ENCODE peak calls at places on chromosomes 2 and 18, in eight cellular contexts. K is gastrocnemius medialis, I is body of pancreas, Q is tibial nerve, A is transverse colon, Y is endothelial cell of umbilical vein, H is Peyer's patch, Z is heart left ventricle. J is an unnamed sample.

GRCh38 chr2:153455856-153456255 is 22.7 kb downstream of the RPRM start:
- DNase-seq in K (no peak), I (no peak), Q (no peak), A (no peak), Y (no peak), H (no peak), Z (no peak), J (no peak)

GRCh38 chr2:157229572-157229971 is 27.9 kb upstream of the GALNT5 start:
- DNase-seq in K (no peak), I (no peak), Q (no peak), A (no peak), Y (no peak), H (no peak), Z (no peak), J (no peak)

GRCh38 chr18:49362431-49362830 is 98.0 kb downstream of the DYM start:
- DNase-seq in K (no peak), I (no peak), Q (no peak), A (no peak), Y (no peak), H (no peak), Z (no peak), J (no peak)

GRCh38 chr2:111226797-111227700 is 106.3 kb downstream of the BCL2L11 start:
- DNase-seq in K (no peak), I (no peak), Q (no peak), A (no peak), Y (no peak), H (no peak), Z (no peak), J (peak; percentile 21)

GRCh38 chr18:9516437-9517064 is 41.2 kb downstream of the RALBP1 start:
- DNase-seq in K (no peak), I (peak; percentile 23), Q (peak; percentile 38), A (no peak), Y (peak; percentile 65), H (no peak), Z (no peak), J (peak; percentile 53)

GRCh38 chr18:55124078-55124477 is 164.8 kb upstream of the CCDC68 start:
- DNase-seq in K (peak; percentile 12), I (no peak), Q (no peak), A (no peak), Y (no peak), H (no peak), Z (no peak), J (no peak)

GRCh38 chr2:115389024-115389423 is 946.6 kb downstream of the DPP10 start:
- DNase-seq in K (no peak), I (peak; percentile 69), Q (no peak), A (no peak), Y (no peak), H (no peak), Z (no peak), J (no peak)

GRCh38 chr2:18399601-18400000 is 160.9 kb downstream of the RDH14 start:
- DNase-seq in K (no peak), I (no peak), Q (no peak), A (no peak), Y (no peak), H (no peak), Z (no peak), J (no peak)

GRCh38 chr18:11147371-11147860 is 2.0 kb downstream of the PIEZO2 start:
- DNase-seq in K (no peak), I (no peak), Q (no peak), A (no peak), Y (no peak), H (no peak), Z (no peak), J (no peak)

GRCh38 chr2:54672587-54673456 is 50.6 kb upstream of the EML6 start:
- DNase-seq in K (no peak), I (no peak), Q (no peak), A (peak; percentile 28), Y (peak; percentile 21), H (no peak), Z (no peak), J (peak; percentile 25)

GRCh38 chr2:19048593-19049264 is 309.7 kb downstream of the OSR1 start:
- DNase-seq in K (no peak), I (peak; percentile 91), Q (no peak), A (peak; percentile 23), Y (no peak), H (no peak), Z (peak; percentile 49), J (no peak)

GRCh38 chr2:179454443-179455218 is 190.0 kb upstream of the SESTD1 start:
- DNase-seq in K (no peak), I (no peak), Q (no peak), A (no peak), Y (peak; percentile 72), H (no peak), Z (no peak), J (no peak)

GRCh38 chr2:25132296-25132630 is 36.1 kb downstream of the POMC start:
- DNase-seq in K (no peak), I (no peak), Q (no peak), A (no peak), Y (no peak), H (peak; percentile 34), Z (no peak), J (no peak)

GRCh38 chr2:42554392-42554791 is 14.0 kb upstream of the MTA3 start:
- DNase-seq in K (no peak), I (no peak), Q (no peak), A (no peak), Y (no peak), H (no peak), Z (no peak), J (no peak)

GRCh38 chr2:186570587-186570986 is 19.3 kb upstream of the ITGAV start:
- DNase-seq in K (no peak), I (no peak), Q (no peak), A (no peak), Y (peak; percentile 21), H (no peak), Z (no peak), J (no peak)

GRCh38 chr18:9701604-9702324 is 6.3 kb upstream of the RAB31 start:
- DNase-seq in K (no peak), I (no peak), Q (no peak), A (no peak), Y (no peak), H (no peak), Z (no peak), J (no peak)

GRCh38 chr18:48832961-48833700 is 117.6 kb downstream of the SMAD7 start:
- DNase-seq in K (peak; percentile 13), I (peak; percentile 34), Q (no peak), A (peak; percentile 74), Y (no peak), H (peak; percentile 72), Z (peak; percentile 68), J (peak; percentile 69)

GRCh38 chr2:39068290-39068689 is 52.6 kb downstream of the SOS1 start:
- DNase-seq in K (no peak), I (no peak), Q (no peak), A (no peak), Y (no peak), H (no peak), Z (no peak), J (no peak)

GRCh38 chr18:32271649-32272324 is 81.9 kb downstream of the MEP1B start:
- DNase-seq in K (no peak), I (no peak), Q (no peak), A (peak; percentile 21), Y (peak; percentile 38), H (no peak), Z (no peak), J (peak; percentile 48)

GRCh38 chr2:168495524-168495923 is 39.5 kb downstream of the CERS6 start:
- DNase-seq in K (no peak), I (no peak), Q (no peak), A (no peak), Y (no peak), H (no peak), Z (no peak), J (no peak)

GRCh38 chr2:168486440-168486839 is 30.4 kb downstream of the CERS6 start:
- DNase-seq in K (no peak), I (no peak), Q (no peak), A (no peak), Y (no peak), H (no peak), Z (no peak), J (no peak)

GRCh38 chr2:168494190-168494711 is 38.2 kb downstream of the CERS6 start:
- DNase-seq in K (no peak), I (no peak), Q (no peak), A (peak; percentile 35), Y (no peak), H (no peak), Z (no peak), J (peak; percentile 36)

GRCh38 chr2:168490015-168490874 is 34.2 kb downstream of the CERS6 start:
- DNase-seq in K (peak; percentile 41), I (no peak), Q (no peak), A (no peak), Y (peak; percentile 46), H (no peak), Z (no peak), J (peak; percentile 87)

GRCh38 chr2:168490916-168491605 is 35.0 kb downstream of the CERS6 start:
- DNase-seq in K (no peak), I (no peak), Q (no peak), A (no peak), Y (peak; percentile 3), H (no peak), Z (no peak), J (peak; percentile 74)
- H3K4me3 ChIP-seq in K (no peak overlapping the region), I (no peak overlapping the region), Q (no peak overlapping the region), A (no peak overlapping the region), Y (no peak overlapping the region), H (peak overlapping the region; percentile 17), Z (no peak overlapping the region), J (peak overlapping the region; percentile 69)

GRCh38 chr2:241272722-241273551 is 42.5 kb downstream of the HDLBP start:
- DNase-seq in K (peak; percentile 47), I (peak; percentile 77), Q (peak; percentile 57), A (peak; percentile 76), Y (peak; percentile 58), H (peak; percentile 79), Z (peak; percentile 80), J (peak; percentile 61)
- TF ChIP-seq POLR2A in K (peak; percentile 51), I (peak; percentile 28), Q (no peak), A (no peak), Y (peak; percentile 27), H (no peak), Z (peak; percentile 34), J (peak; percentile 23)

GRCh38 chr2:105401867-105402266 is 3.0 kb upstream of the FHL2 start:
- DNase-seq in K (no peak), I (no peak), Q (no peak), A (no peak), Y (no peak), H (no peak), Z (no peak), J (no peak)

GRCh38 chr2:105404736-105405135 is 5.9 kb upstream of the FHL2 start:
- DNase-seq in K (no peak), I (no peak), Q (no peak), A (no peak), Y (peak; percentile 16), H (no peak), Z (no peak), J (no peak)

GRCh38 chr2:105403785-105404698 is 5.2 kb upstream of the FHL2 start:
- DNase-seq in K (no peak), I (no peak), Q (no peak), A (peak; percentile 73), Y (peak; percentile 86), H (peak; percentile 76), Z (peak; percentile 33), J (peak; percentile 25)

GRCh38 chr2:105402809-105403208 is 4.0 kb upstream of the FHL2 start:
- DNase-seq in K (no peak), I (no peak), Q (no peak), A (no peak), Y (no peak), H (no peak), Z (no peak), J (no peak)

GRCh38 chr2:105403241-105403784 is 4.5 kb upstream of the FHL2 start:
- DNase-seq in K (no peak), I (no peak), Q (no peak), A (peak; percentile 48), Y (peak; percentile 66), H (no peak), Z (no peak), J (no peak)
- H3K4me3 ChIP-seq in K (no peak overlapping the region), I (no peak overlapping the region), Q (no peak overlapping the region), A (no peak overlapping the region), Y (no peak overlapping the region), H (no peak overlapping the region), Z (no peak overlapping the region), J (no peak overlapping the region)

GRCh38 chr2:188292446-188293239 is 969 bp downstream of the GULP1 start:
- DNase-seq in K (peak; percentile 69), I (peak; percentile 84), Q (peak; percentile 70), A (peak; percentile 81), Y (peak; percentile 91), H (peak; percentile 88), Z (peak; percentile 75), J (no peak)
- TF ChIP-seq POLR2A in K (peak; percentile 62), I (peak; percentile 91), Q (peak; percentile 6), A (peak; percentile 85), Y (peak; percentile 84), H (peak; percentile 77), Z (peak; percentile 23), J (no peak)